ENCODE peak calls at places on chromosomes 2 and 18, in ten cellular contexts. L is caudate nucleus; Y is WERI-Rb-1; V is tibial artery; Q is ovary; C is heart right ventricle; D is neural progenitor cell; G is colonic mucosa; Z is endodermal cell; F is CD4-positive, alpha-beta memory T cell. I is an unnamed sample.

GRCh38 chr2:152481881-152482280 is 146.9 kb downstream of the FMNL2 start:
- DNase-seq in Q (no peak), G (peak), V (no peak), F (no peak), Y (no peak), C (no peak), L (no peak), D (no peak), Z (no peak), I (no peak)

GRCh38 chr2:230330725-230331124 is 3.7 kb downstream of the SP140L start:
- DNase-seq in L (no peak), V (no peak), Y (no peak), D (no peak), C (no peak), F (no peak), Q (no peak), G (no peak), Z (no peak), I (no peak)

GRCh38 chr2:128732976-128733431 is 414.3 kb upstream of the HS6ST1 start:
- DNase-seq in Z (no peak), Y (no peak), C (no peak), L (no peak), Q (peak), F (no peak), D (no peak), G (no peak), V (peak), I (no peak)

GRCh38 chr18:682833-683232 is 25.4 kb downstream of the TYMS start:
- DNase-seq in Q (no peak), L (no peak), Z (no peak), Y (no peak), G (no peak), D (no peak), F (no peak), V (no peak), C (no peak), I (no peak)

GRCh38 chr2:10235909-10236550 is 66.7 kb upstream of the HPCAL1 start:
- DNase-seq in V (no peak), Q (no peak), D (no peak), Y (no peak), F (no peak), L (no peak), G (no peak), C (no peak), Z (peak), I (no peak)

GRCh38 chr2:190088917-190089316 is 26.4 kb upstream of the MSTN start:
- DNase-seq in L (no peak), C (no peak), G (peak), Y (peak), Q (peak), D (peak), Z (peak), F (peak), V (no peak), I (peak)

GRCh38 chr18:48023334-48024008 is 93.0 kb upstream of the SMAD2 start:
- DNase-seq in D (peak), Y (peak), V (no peak), C (no peak), G (peak), F (no peak), Z (peak), L (no peak), Q (peak), I (no peak)

GRCh38 chr2:166170356-166170755 is 42.5 kb upstream of the SCN1A start:
- DNase-seq in Y (no peak), Z (no peak), Q (no peak), C (no peak), F (no peak), D (no peak), V (no peak), G (no peak), L (no peak), I (no peak)

GRCh38 chr18:22558945-22559385 is 141.2 kb upstream of the CTAGE1 start:
- DNase-seq in D (peak), G (peak), Q (peak), Y (no peak), Z (peak), L (no peak), F (no peak), V (peak), C (peak), I (no peak)

GRCh38 chr2:236765475-236765874 is 195.8 kb downstream of the ACKR3 start:
- DNase-seq in D (peak), Z (no peak), V (no peak), G (no peak), Y (peak), Q (no peak), C (no peak), L (no peak), F (no peak), I (no peak)

GRCh38 chr18:55485666-55486065 is 102.3 kb downstream of the TCF4 start:
- DNase-seq in G (no peak), F (no peak), L (no peak), V (no peak), D (no peak), C (no peak), Z (no peak), Y (no peak), Q (no peak), I (no peak)

GRCh38 chr2:159683804-159684203 is 28.5 kb upstream of the MARCHF7 start:
- DNase-seq in V (no peak), C (no peak), Z (no peak), D (no peak), Q (no peak), G (no peak), L (no peak), Y (no peak), F (no peak), I (no peak)

GRCh38 chr18:8943900-8944870 is 158.3 kb upstream of the NDUFV2 start:
- DNase-seq in G (no peak), Z (no peak), Y (no peak), F (no peak), C (no peak), Q (no peak), L (no peak), D (no peak), V (no peak), I (no peak)

GRCh38 chr2:134671498-134671897 is 47.3 kb downstream of the TMEM163 start:
- DNase-seq in L (no peak), Q (no peak), Y (no peak), G (no peak), V (no peak), C (no peak), Z (peak), F (no peak), D (peak), I (no peak)

GRCh38 chr2:220320326-220320725 is 692.9 kb downstream of the SLC4A3 start:
- DNase-seq in L (no peak), Y (no peak), G (no peak), Z (no peak), F (no peak), C (no peak), D (no peak), V (no peak), Q (no peak), I (no peak)

GRCh38 chr2:82538590-82538989 is 1920.5 kb downstream of the SUCLG1 start:
- DNase-seq in G (no peak), D (no peak), L (no peak), F (no peak), Z (no peak), V (no peak), Y (no peak), Q (no peak), C (no peak), I (no peak)

GRCh38 chr2:61959381-61960293 is 54.2 kb downstream of the COMMD1 start:
- DNase-seq in L (no peak), Z (no peak), Y (no peak), C (no peak), D (no peak), G (peak), Q (no peak), V (no peak), F (no peak), I (no peak)

GRCh38 chr2:199303814-199304213 is 153.9 kb downstream of the SATB2 start:
- DNase-seq in V (no peak), Y (no peak), F (no peak), L (no peak), C (no peak), G (no peak), D (no peak), Q (no peak), Z (no peak), I (no peak)

GRCh38 chr18:45837283-45838070 is 12.0 kb downstream of the SIGLEC15 start:
- DNase-seq in Y (peak), Z (peak), V (no peak), C (peak), G (peak), L (no peak), F (peak), Q (no peak), D (peak), I (no peak)

GRCh38 chr2:20382965-20383800 is 32.5 kb upstream of the PUM2 start:
- DNase-seq in V (no peak), C (no peak), Y (no peak), L (no peak), Q (no peak), G (no peak), F (peak), Z (no peak), D (no peak), I (no peak)

GRCh38 chr2:159513745-159514144 is 102.6 kb downstream of the BAZ2B start:
- DNase-seq in G (no peak), Q (no peak), L (no peak), V (no peak), D (no peak), Y (no peak), F (no peak), Z (no peak), C (no peak), I (no peak)

GRCh38 chr2:227793148-227793722 is 20.4 kb upstream of the CCL20 start:
- DNase-seq in G (no peak), L (no peak), Q (no peak), V (no peak), F (no peak), C (no peak), Y (no peak), D (no peak), Z (no peak), I (no peak)

GRCh38 chr2:170966648-170967396 is 37.8 kb downstream of the GORASP2 start:
- DNase-seq in G (no peak), Z (peak), V (no peak), Q (no peak), L (no peak), D (peak), F (no peak), Y (peak), C (no peak), I (no peak)

GRCh38 chr18:62881509-62882016 is 166.2 kb downstream of the PHLPP1 start:
- DNase-seq in G (no peak), Z (no peak), Y (no peak), V (peak), F (no peak), D (no peak), C (no peak), Q (no peak), L (no peak), I (no peak)

GRCh38 chr2:233402346-233402745 is 48.1 kb downstream of the DGKD start:
- DNase-seq in L (no peak), F (no peak), V (no peak), D (no peak), Y (no peak), G (no peak), Q (peak), C (no peak), Z (no peak), I (no peak)

GRCh38 chr2:99648115-99648850 is 158.5 kb upstream of the REV1 start:
- DNase-seq in D (no peak), L (peak), Q (no peak), Y (no peak), C (peak), G (no peak), Z (no peak), F (no peak), V (peak), I (no peak)
- H3K27ac ChIP-seq in D (no peak), L (peak), Q (peak), Y (no peak), C (peak), G (no peak), Z (peak), F (no peak), V (peak), I (no peak)

DNA sequence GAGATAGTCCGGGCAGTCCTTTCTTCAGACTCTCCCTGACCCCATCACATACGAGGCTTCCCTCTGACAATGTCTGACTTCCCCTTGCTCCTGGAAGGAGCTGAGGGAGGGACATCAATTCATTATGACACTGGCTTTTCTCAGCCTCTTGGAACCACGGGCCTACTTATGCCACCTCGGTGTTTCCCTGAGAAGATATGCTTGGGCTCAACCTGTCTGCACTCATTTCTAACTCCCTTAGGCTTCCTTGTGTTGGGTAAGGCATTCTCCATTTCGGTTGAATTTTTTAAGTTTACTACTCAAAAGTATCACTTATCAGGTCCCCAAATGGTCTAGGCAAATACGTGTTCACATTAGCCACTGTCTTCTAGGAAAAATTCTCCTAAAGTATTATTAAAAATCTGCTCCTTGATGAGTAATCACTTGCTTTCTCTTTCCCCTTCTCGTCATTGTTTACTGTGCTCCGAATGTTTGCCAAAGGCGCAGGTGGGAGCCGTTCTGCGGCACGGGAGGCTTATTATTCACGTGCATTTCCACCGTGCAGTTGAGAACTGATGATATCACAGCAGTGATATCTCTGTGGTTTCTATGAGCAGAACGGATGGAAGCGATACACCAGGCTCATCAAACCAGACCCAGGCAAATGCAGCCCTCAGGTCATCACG is 33.1 kb downstream of the ARL4C start:
- DNase-seq in Z (no peak), G (no peak), Q (no peak), V (no peak), L (no peak), Y (no peak), C (no peak), D (no peak), F (peak), I (no peak)
- H3K27ac ChIP-seq in Z (no peak), G (peak), Q (no peak), V (no peak), L (no peak), Y (no peak), C (no peak), D (no peak), F (peak), I (no peak)

GRCh38 chr18:76806301-76806700 is 16.1 kb upstream of the ZNF236 start:
- DNase-seq in D (no peak), L (no peak), G (no peak), Y (no peak), Q (no peak), F (no peak), Z (no peak), V (no peak), C (no peak), I (no peak)
- H3K27ac ChIP-seq in D (no peak), L (no peak), G (no peak), Y (no peak), Q (no peak), F (no peak), Z (no peak), V (no peak), C (no peak), I (no peak)

GRCh38 chr2:169709970-169710369 is 15.7 kb downstream of the PHOSPHO2 start:
- DNase-seq in D (no peak), Y (no peak), F (no peak), V (no peak), C (no peak), G (peak), Z (no peak), Q (no peak), L (no peak), I (no peak)
- H3K27ac ChIP-seq in D (no peak), Y (no peak), F (no peak), V (no peak), C (no peak), G (peak), Z (no peak), Q (no peak), L (no peak), I (no peak)

DNA sequence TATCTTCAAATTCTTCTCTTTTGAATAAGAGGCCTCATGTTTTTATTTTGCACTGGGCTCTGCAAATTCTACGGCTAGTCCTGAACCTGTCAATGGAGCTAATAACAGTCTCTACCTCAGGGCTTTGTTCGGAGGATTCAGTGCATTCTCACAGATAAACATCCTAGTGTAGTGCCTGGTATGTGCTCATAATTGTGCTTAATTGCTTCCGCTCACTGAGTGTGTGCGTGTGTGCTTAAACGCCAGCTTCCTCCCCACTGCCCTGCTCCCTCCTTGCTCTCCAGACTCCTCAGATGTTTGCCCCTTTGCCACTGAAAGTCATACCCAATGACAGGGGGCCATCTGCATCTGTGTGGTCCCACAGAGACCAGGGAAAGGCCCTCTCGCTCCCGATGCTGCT is 6.7 kb downstream of the GYPC start:
- DNase-seq in Y (no peak), Z (no peak), C (no peak), D (no peak), V (no peak), G (no peak), L (no peak), Q (no peak), F (peak), I (no peak)
- H3K27ac ChIP-seq in Y (no peak), Z (no peak), C (peak), D (no peak), V (no peak), G (no peak), L (no peak), Q (no peak), F (peak), I (no peak)

GRCh38 chr2:25326326-25327013 is 15.3 kb downstream of the DNMT3A start:
- DNase-seq in Z (no peak), Q (no peak), G (no peak), V (no peak), D (no peak), C (no peak), F (no peak), Y (no peak), L (no peak), I (no peak)

GRCh38 chr2:25324251-25324650 is 17.5 kb downstream of the DNMT3A start:
- DNase-seq in C (no peak), G (no peak), D (no peak), L (no peak), Y (no peak), Q (no peak), V (no peak), F (no peak), Z (no peak), I (no peak)

GRCh38 chr2:25323612-25324189 is 18.0 kb downstream of the DNMT3A start:
- DNase-seq in C (no peak), D (no peak), G (no peak), Y (peak), L (no peak), Q (no peak), F (no peak), V (no peak), Z (no peak), I (no peak)

GRCh38 chr2:25323042-25323514 is 18.6 kb downstream of the DNMT3A start:
- DNase-seq in Y (peak), L (no peak), F (peak), C (no peak), V (no peak), D (peak), Q (no peak), Z (peak), G (no peak), I (no peak)

GRCh38 chr2:25324905-25325592 is 16.7 kb downstream of the DNMT3A start:
- DNase-seq in L (peak), F (no peak), D (no peak), Q (peak), C (no peak), Y (no peak), G (no peak), Z (no peak), V (peak), I (peak)
- H3K27ac ChIP-seq in L (peak), F (no peak), D (no peak), Q (peak), C (peak), Y (no peak), G (no peak), Z (no peak), V (peak), I (peak)

GRCh38 chr2:173834124-173834523 is 131.0 kb downstream of the SP3 start:
- DNase-seq in G (no peak), C (no peak), F (no peak), Y (no peak), V (no peak), D (no peak), Q (no peak), Z (no peak), L (no peak), I (no peak)
- H3K27ac ChIP-seq in G (no peak), C (no peak), F (no peak), Y (no peak), V (no peak), D (no peak), Q (no peak), Z (no peak), L (no peak), I (no peak)

DNA sequence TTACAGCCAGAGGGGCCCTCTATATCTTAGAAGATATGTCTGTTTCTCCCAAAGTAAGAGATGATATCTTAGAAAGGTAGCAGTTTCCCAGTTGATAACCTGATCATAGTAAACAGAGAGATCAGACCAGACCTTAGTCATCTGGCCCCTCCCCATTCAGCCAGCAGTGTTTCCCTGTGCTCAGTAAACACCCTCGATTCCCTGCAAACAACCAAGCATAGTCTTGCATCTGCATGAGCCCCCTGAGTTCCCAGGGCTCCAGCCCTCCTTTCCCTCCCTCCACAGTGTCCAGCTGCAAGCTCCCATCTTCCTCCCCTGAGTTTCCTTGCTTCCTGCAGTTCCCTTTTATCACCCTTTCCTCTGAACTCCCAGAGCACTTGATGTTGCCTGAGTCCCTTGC is 20.3 kb downstream of the NRP2 start:
- DNase-seq in Q (no peak), Y (no peak), G (no peak), F (no peak), Z (peak), C (no peak), V (no peak), D (no peak), L (no peak), I (no peak)
- H3K27ac ChIP-seq in Q (peak), Y (no peak), G (no peak), F (no peak), Z (no peak), C (no peak), V (no peak), D (no peak), L (no peak), I (no peak)

DNA sequence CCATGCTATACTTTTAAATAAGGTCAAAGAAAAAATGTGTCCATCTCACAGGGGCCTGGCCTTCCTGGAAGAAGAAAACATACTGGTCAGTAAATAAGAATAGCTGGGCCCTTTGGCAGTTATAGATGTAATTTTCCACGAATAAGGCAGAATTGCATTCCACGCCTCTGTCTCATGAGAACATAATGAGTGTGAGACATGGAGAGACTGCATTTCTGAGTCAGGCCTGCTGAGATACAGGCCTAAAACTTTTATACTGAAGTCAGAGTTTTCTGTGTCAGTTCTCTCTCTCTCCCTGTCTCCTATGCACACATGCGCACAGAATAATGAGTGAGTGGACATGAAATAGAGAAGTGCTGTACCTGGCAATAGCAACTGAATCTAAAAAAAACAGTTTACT is 20.4 kb upstream of the IL1R1 start:
- DNase-seq in Y (no peak), F (no peak), G (no peak), L (no peak), V (no peak), D (no peak), Z (no peak), Q (no peak), C (no peak), I (no peak)
- H3K27ac ChIP-seq in Y (no peak), F (no peak), G (no peak), L (no peak), V (peak), D (no peak), Z (no peak), Q (no peak), C (peak), I (no peak)

GRCh38 chr2:241412144-241412543 is 56.1 kb downstream of the FARP2 start:
- DNase-seq in Z (no peak), G (peak), D (no peak), Y (no peak), F (no peak), L (no peak), Q (no peak), V (no peak), C (no peak), I (no peak)
- H3K27ac ChIP-seq in Z (no peak), G (peak), D (no peak), Y (no peak), F (no peak), L (no peak), Q (no peak), V (no peak), C (no peak), I (no peak)

I was measured in substantia nigra.